ENCODE peak calls at places on chromosomes 4 and X, in ten cellular contexts. X is hepatocyte; K is CD8-positive, alpha-beta T cell; L is fibroblast of lung; G is dorsolateral prefrontal cortex; T is endodermal cell; M is MM.1S; O is A549; N is colonic mucosa; I is ovary. F is an unnamed sample.

GRCh38 chr4:54767376-54767775 is 109.6 kb downstream of the KIT start:
- DNase-seq in X (no peak), K (no peak), L (no peak), G (no peak), T (no peak), M (no peak), O (no peak), N (no peak), I (no peak), F (no peak)

GRCh38 chrX:15600071-15600470 is 689 bp downstream of the ACE2 start:
- DNase-seq in X (no peak), K (no peak), L (no peak), G (no peak), T (no peak), M (no peak), O (no peak), N (no peak), I (no peak), F (no peak)

GRCh38 chr4:150816491-150816890 is 198.6 kb downstream of the LRBA start:
- DNase-seq in X (no peak), K (no peak), L (peak; percentile 73), G (no peak), T (no peak), M (no peak), O (no peak), N (no peak), I (no peak), F (no peak)

GRCh38 chr4:88907478-88907877 is 149.5 kb downstream of the FAM13A start:
- DNase-seq in X (no peak), K (no peak), L (no peak), G (no peak), T (no peak), M (no peak), O (no peak), N (no peak), I (no peak), F (no peak)

GRCh38 chr4:22744478-22745062 is 51.8 kb downstream of the GBA3 start:
- DNase-seq in X (no peak), K (no peak), L (no peak), G (no peak), T (no peak), M (no peak), O (no peak), N (no peak), I (no peak), F (no peak)

GRCh38 chr4:189096717-189097116 is 844.0 kb upstream of the FRG1 start:
- DNase-seq in X (no peak), K (no peak), L (no peak), G (no peak), T (peak; percentile 73), M (no peak), O (no peak), N (no peak), I (no peak), F (no peak)

GRCh38 chr4:122534776-122535175 is 78.3 kb upstream of the IL2 start:
- DNase-seq in X (no peak), K (no peak), L (peak; percentile 52), G (no peak), T (no peak), M (no peak), O (no peak), N (no peak), I (no peak), F (no peak)

GRCh38 chrX:100413231-100413630 is 3.2 kb upstream of the PCDH19 start:
- DNase-seq in X (peak; percentile 78), K (no peak), L (peak; percentile 32), G (no peak), T (peak; percentile 71), M (peak; percentile 68), O (peak; percentile 59), N (peak; percentile 29), I (peak; percentile 40), F (no peak)

GRCh38 chr4:183571350-183572076 is 66.7 kb downstream of the ING2 start:
- DNase-seq in X (peak; percentile 82), K (no peak), L (peak; percentile 53), G (no peak), T (peak; percentile 55), M (no peak), O (peak; percentile 36), N (peak; percentile 22), I (peak; percentile 86), F (no peak)

GRCh38 chr4:111631157-111631999 is 513.9 kb upstream of the FAM241A start:
- DNase-seq in X (peak; percentile 39), K (no peak), L (peak; percentile 21), G (no peak), T (no peak), M (peak; percentile 27), O (no peak), N (no peak), I (no peak), F (no peak)

GRCh38 chr4:87353592-87353991 is 30.9 kb upstream of the HSD17B13 start:
- DNase-seq in X (peak; percentile 62), K (peak; percentile 39), L (peak; percentile 23), G (no peak), T (peak; percentile 81), M (peak; percentile 61), O (peak; percentile 48), N (no peak), I (no peak), F (peak; percentile 70)

DNA sequence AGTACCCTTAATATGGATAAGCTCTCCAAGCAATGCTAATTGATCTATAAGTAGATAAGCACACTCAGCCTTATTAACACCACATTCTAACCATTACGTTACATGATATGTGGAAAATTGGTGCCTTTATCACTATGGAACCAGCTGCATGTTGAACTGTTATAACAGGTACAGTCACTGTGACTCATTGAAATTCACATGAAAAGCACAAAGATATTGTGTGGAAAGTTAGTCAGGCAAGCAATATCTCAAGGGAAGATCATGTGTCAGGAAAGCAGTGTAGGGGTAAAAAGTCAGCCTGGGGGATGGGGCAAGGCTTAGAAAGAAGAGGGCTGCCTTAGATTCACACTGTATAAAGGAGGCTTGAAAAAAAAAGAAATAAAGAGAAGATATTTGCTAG is 313.7 kb upstream of the SMIM31 start:
- DNase-seq in X (no peak), K (no peak), L (peak; percentile 83), G (no peak), T (no peak), M (no peak), O (no peak), N (no peak), I (no peak), F (no peak)
- H3K27ac ChIP-seq in X (no peak overlapping the region), K (no peak overlapping the region), L (no peak overlapping the region), G (no peak overlapping the region), T (no peak overlapping the region), M (no peak overlapping the region), O (no peak overlapping the region), N (no peak overlapping the region), I (no peak overlapping the region), F (no peak overlapping the region)

GRCh38 chr4:146098397-146098796 is 77.1 kb upstream of the LSM6 start:
- DNase-seq in X (no peak), K (no peak), L (no peak), G (no peak), T (no peak), M (no peak), O (no peak), N (no peak), I (no peak), F (no peak)

GRCh38 chr4:146096374-146096773 is 79.1 kb upstream of the LSM6 start:
- DNase-seq in X (no peak), K (no peak), L (no peak), G (no peak), T (no peak), M (no peak), O (no peak), N (no peak), I (no peak), F (no peak)

GRCh38 chr4:146098978-146099377 is 76.5 kb upstream of the LSM6 start:
- DNase-seq in X (no peak), K (no peak), L (no peak), G (no peak), T (no peak), M (peak; percentile 58), O (no peak), N (no peak), I (no peak), F (no peak)

GRCh38 chr4:146095867-146096266 is 79.7 kb upstream of the LSM6 start:
- DNase-seq in X (peak; percentile 31), K (no peak), L (no peak), G (no peak), T (no peak), M (no peak), O (no peak), N (peak; percentile 23), I (no peak), F (no peak)

DNA sequence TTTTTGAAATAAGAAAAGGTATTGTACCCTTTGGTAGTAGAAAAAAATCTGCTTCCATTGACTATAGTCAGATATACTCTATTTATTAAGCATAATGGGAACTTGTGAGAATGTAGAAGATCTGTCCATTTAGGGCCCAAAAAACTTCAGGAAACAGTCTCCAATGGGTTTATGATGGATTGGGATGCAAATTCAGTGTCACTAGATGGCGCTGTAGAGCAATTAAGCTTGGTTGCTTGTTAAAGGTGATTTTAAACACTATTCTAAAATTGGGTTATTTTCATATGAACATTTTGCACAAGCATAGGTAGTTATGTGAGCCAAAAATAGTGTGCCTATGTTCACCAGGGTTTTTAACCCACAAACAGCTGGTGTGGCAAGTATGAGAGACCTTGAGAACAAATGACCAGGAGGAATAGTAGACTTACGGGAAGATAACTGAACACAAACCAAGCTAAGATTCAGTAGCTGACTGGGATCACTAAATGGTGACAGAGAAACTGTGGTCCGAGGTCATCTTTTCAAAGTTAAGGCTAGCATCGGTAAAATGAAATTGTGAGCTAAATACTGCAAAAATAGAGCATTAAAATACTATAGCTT is 80.3 kb upstream of the LSM6 start:
- DNase-seq in X (peak; percentile 78), K (no peak), L (peak; percentile 42), G (no peak), T (peak; percentile 76), M (peak; percentile 35), O (peak; percentile 46), N (peak; percentile 73), I (no peak), F (no peak)
- TF ChIP-seq CTCF in X (peak; percentile 70), K (peak; percentile 48), L (peak; percentile 87), G (peak; percentile 59), T (peak; percentile 94), M (peak; percentile 86), O (peak; percentile 45), N (peak; percentile 46), I (peak; percentile 22), F (no peak)

GRCh38 chr4:3766207-3766790 is at the start of gene ADRA2C:
- DNase-seq in X (peak; percentile 79), K (no peak), L (peak; percentile 30), G (no peak), T (peak; percentile 71), M (no peak), O (peak; percentile 33), N (no peak), I (peak; percentile 65), F (no peak)
- H3K4me3 ChIP-seq in X (no peak within 1 kb of the TSS), K (no peak within 1 kb of the TSS), L (peak within 1 kb of the TSS; percentile 45), G (peak within 1 kb of the TSS; percentile 59), T (peak within 1 kb of the TSS; percentile 69), M (no peak within 1 kb of the TSS), O (peak within 1 kb of the TSS; percentile 45), N (no peak within 1 kb of the TSS), I (peak within 1 kb of the TSS; percentile 32), F (peak within 1 kb of the TSS; percentile 29)

DNA sequence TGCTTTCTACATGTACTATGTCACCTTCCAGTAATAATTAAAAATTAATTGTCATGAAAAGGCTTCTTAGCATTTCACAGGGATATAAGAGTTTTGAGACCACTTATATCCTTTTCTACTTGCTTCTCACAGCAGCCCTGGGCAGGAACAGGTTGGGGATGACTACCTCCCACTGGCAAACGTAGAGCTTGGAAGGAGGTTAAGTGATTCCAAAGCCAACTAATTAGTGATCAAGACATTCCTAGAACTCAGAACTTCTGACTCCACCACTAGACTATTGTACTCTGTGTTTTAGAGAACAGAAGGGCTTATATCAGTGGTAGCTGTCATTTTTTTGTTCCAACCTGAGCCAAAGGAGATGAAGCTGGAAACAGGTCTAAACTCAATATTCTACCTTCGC is 364.5 kb upstream of the BOD1L1 start:
- DNase-seq in X (no peak), K (no peak), L (no peak), G (no peak), T (no peak), M (no peak), O (no peak), N (no peak), I (no peak), F (no peak)
- H3K27ac ChIP-seq in X (peak overlapping the region; percentile 57), K (no peak overlapping the region), L (no peak overlapping the region), G (no peak overlapping the region), T (no peak overlapping the region), M (no peak overlapping the region), O (peak overlapping the region; percentile 98), N (no peak overlapping the region), I (no peak overlapping the region), F (no peak overlapping the region)

F was measured in sigmoid colon.